ENCODE peak calls at places on chromosomes 7 and 10, in four cellular contexts. K is transverse colon, R is lower leg skin, B is sigmoid colon. Z is an unnamed sample.
A peak's percentile ranks its signal among the peaks of the same experiment; 100 is the strongest.

GRCh38 chr10:16756561-16757221 is 60.5 kb downstream of the RSU1 start:
- DNase-seq in K (no peak), R (no peak), B (no peak), Z (no peak)

GRCh38 chr10:77936697-77937567 is 10.4 kb upstream of the DLG5 start:
- DNase-seq in K (no peak), R (no peak), B (no peak), Z (no peak)

GRCh38 chr10:65827344-65827743 is 1098.5 kb upstream of the LRRTM3 start:
- DNase-seq in K (no peak), R (no peak), B (no peak), Z (no peak)

GRCh38 chr7:158976849-158977593 is 120.7 kb downstream of the DYNC2I1 start:
- DNase-seq in K (peak; percentile 90), R (peak; percentile 86), B (peak; percentile 88), Z (peak; percentile 72)

GRCh38 chr7:98703916-98704315 is 86.8 kb downstream of the NPTX2 start:
- DNase-seq in K (no peak), R (no peak), B (peak; percentile 17), Z (no peak)

GRCh38 chr10:68831961-68832455 is 4.7 kb downstream of the STOX1 start:
- DNase-seq in K (no peak), R (no peak), B (no peak), Z (no peak)

GRCh38 chr10:77586719-77587423 is 50.7 kb downstream of the KCNMA1 start:
- DNase-seq in K (peak; percentile 57), R (no peak), B (peak; percentile 95), Z (no peak)

GRCh38 chr7:25979605-25980004 is 172.4 kb upstream of the NFE2L3 start:
- DNase-seq in K (no peak), R (no peak), B (no peak), Z (no peak)

GRCh38 chr7:139494835-139495568 is 11.5 kb upstream of the KLRG2 start:
- DNase-seq in K (no peak), R (no peak), B (no peak), Z (peak; percentile 53)

GRCh38 chr10:58868736-58869435 is 307.6 kb upstream of the PHYHIPL start:
- DNase-seq in K (no peak), R (no peak), B (no peak), Z (no peak)

DNA sequence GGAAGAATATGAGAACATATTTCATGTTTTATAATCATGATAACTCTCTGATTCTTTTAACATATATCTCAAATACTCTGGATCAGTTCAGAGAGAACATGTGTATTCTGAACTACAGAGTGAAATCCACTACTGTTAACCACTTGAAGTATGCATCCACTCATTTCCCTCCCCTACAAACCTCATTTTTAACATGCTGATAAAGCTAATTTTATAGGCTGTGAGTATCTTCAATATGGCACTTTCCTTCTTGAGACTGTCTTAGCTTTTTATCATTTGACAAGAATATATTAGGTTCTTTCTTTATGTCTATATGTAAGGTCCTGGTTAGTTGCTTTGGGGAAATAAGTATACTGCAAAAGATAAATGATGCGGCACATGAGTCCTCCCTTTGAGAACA is 154.8 kb downstream of the MLLT10 start:
- DNase-seq in K (no peak), R (no peak), B (no peak), Z (no peak)
- TF ChIP-seq POLR2A in K (no peak), R (no peak), B (no peak), Z (no peak)

GRCh38 chr7:64307254-64308018 is 6.3 kb upstream of the ZNF736 start:
- DNase-seq in K (peak; percentile 96), R (peak; percentile 94), B (peak; percentile 96), Z (peak; percentile 47)
- TF ChIP-seq POLR2A in K (peak; percentile 56), R (no peak), B (peak; percentile 15), Z (no peak)

DNA sequence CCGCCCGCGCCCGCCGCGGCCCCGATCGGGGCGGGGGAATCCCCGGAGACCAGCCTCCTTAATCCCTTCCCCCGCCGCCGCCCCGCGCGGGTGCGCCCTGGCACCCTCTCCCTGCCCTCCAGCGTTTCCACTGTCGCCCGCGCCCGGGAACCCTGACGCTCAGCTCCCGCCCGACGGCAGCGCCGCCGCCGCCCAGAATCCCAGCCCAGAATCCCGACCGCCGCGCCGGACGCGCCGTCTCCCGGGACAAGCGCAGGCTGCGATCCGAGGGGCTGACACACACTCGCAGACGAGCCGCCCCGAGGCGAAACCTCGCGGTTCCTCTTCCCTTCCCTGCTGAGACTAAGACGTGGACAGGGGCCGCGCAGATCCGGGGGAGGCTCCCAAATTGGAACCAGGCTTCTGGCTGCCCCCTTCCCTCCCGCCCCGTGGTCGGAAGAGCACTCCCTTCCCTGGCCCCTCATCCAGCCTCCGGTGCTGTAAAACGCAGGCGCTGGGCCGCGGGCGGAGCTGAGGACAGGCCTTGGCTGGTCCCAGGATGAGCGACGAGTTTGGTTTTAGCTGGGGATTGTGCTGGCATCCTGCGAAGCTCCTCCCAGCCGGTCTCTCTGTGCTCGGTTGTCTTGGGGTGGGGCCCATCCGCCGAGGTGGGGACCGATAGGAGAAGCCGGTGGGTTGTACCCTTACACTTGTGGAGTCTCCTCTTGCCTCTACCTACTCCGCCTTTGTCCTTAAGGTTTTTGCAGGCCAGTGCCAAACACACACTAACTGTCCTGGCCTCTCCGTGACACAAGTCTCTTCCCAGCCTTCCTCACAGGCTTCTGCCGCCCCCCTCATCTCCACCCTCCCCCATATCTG is 1.1 kb downstream of the MARVELD1 start:
- DNase-seq in K (peak; percentile 72), R (peak; percentile 78), B (peak; percentile 94), Z (peak; percentile 58)
- TF ChIP-seq POLR2A in K (peak; percentile 78), R (no peak), B (peak; percentile 59), Z (no peak)

DNA sequence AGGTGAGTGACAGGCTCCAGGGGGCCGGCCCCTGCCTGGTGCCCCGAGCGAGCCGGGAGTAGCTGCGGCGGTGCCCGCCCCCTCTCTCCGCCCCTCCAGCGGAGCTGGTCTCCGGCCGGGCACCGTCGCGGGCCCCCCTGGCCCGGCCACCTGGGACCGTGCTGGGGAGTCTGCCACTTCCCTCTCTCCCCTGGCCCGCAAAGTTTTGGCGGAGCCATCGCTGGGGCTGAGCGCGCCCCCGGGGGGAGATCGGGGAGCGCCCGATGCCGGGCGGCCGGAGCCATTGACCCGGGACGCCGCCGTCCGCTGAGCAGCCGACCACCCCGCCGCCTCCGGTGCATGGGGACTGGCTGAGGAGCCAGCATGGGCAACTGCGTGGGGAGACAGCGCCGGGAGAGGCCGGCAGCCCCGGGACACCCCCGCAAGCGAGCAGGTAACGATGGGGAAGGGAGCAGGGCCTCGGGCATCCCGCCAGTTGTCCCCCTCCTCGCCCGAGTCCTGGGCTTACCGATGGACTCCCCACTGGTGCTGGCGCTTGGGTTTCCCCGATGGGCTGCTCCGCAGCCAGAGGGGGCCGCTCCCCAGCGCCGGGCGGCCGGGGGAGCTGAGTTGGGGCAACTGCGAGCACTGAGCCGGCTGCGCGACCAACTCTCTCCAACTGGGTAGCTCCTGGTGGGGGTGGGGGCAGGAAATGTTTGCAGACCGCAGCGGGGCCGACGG is at the start of gene UBTD1:
- DNase-seq in K (peak; percentile 43), R (peak; percentile 47), B (peak; percentile 84), Z (no peak)
- TF ChIP-seq POLR2A in K (no peak), R (no peak), B (no peak), Z (no peak)

GRCh38 chr10:119441151-119441821 is 101.2 kb downstream of the RGS10 start:
- DNase-seq in K (no peak), R (peak; percentile 53), B (peak; percentile 82), Z (no peak)

GRCh38 chr10:119441921-119442757 is 100.4 kb downstream of the RGS10 start:
- DNase-seq in K (no peak), R (no peak), B (no peak), Z (peak; percentile 53)

GRCh38 chr10:119439922-119440321 is 102.6 kb downstream of the RGS10 start:
- DNase-seq in K (no peak), R (no peak), B (no peak), Z (no peak)

GRCh38 chr10:119442758-119443060 is 99.8 kb downstream of the RGS10 start:
- DNase-seq in K (no peak), R (no peak), B (no peak), Z (no peak)

GRCh38 chr10:119438717-119439116 is 103.8 kb downstream of the RGS10 start:
- DNase-seq in K (no peak), R (no peak), B (no peak), Z (no peak)
- TF ChIP-seq POLR2A in K (no peak), R (no peak), B (no peak), Z (no peak)

GRCh38 chr10:51063659-51064535 is 10.4 kb upstream of the PRKG1 start:
- DNase-seq in K (no peak), R (no peak), B (no peak), Z (no peak)
- TF ChIP-seq POLR2A in K (no peak), R (no peak), B (no peak), Z (no peak)

DNA sequence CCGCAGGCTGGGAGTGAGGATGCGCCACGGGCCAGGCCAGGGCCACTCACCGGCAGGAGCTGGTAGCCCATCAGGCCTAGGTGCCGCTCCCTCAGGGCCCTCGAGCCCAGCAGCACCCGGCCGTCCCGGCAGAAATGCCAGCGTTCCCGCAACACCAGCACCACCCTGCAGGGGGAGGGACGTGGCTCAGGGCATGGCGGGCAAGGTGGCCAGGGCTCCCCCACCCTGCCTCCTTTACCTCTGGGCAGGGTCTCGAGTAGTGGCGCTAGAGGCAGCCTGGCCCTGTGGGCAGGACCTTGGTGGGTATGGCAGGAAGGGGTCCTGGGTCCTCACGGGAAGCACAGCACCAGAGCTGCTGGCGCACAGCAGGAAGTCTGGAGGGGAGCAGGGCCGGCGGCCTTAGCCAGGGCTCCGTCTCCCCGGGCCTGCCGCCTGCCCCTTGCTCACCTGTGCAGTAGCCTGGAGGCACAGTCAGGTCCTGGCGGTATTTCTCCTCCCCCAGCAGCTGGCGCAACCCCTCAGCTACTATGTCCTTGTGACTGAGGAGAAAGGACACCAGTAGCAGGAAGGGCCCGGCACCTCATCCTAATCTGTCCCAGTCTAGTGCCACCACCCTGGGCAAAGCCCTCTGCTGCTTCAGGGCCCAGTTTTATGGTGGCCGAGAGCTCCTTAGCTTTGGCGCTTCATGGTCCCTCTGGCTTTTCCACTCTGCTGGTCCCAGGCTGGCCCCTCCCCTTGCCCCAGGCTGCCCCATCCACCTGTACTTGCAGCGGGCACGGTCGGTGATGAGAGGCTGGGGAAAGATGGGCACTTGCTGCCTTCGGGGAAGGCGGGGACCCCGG is 3.5 kb downstream of the FASTK start:
- DNase-seq in K (no peak), R (no peak), B (no peak), Z (no peak)
- TF ChIP-seq POLR2A in K (no peak), R (no peak), B (no peak), Z (no peak)

GRCh38 chr10:13987472-13987871 is 343.3 kb downstream of the FRMD4A start:
- DNase-seq in K (no peak), R (no peak), B (no peak), Z (no peak)
- TF ChIP-seq POLR2A in K (no peak), R (no peak), B (no peak), Z (no peak)

Z was measured in GM12891.